ENCODE peak calls at places on chromosomes 7 and 10, in four cellular contexts. Y, I, G and T are unnamed samples.

GRCh38 chr7:10973942-10974716 is 457 bp downstream of the PHF14 start:
- DNase-seq in Y (peak; percentile 43), I (peak; percentile 30), G (no peak), T (peak; percentile 37)

GRCh38 chr10:31413325-31413724 is 94.3 kb downstream of the ZEB1 start:
- DNase-seq in I (no peak), Y (no peak), G (no peak), T (no peak)

GRCh38 chr10:78417425-78418370 is 384.0 kb downstream of the RPS24 start:
- DNase-seq in I (no peak), Y (no peak), G (no peak), T (no peak)

GRCh38 chr10:114278884-114279191 is 39.8 kb downstream of the VWA2 start:
- DNase-seq in G (no peak), Y (no peak), I (no peak), T (no peak)

GRCh38 chr10:110029448-110029847 is 21.7 kb downstream of the ADD3 start:
- DNase-seq in Y (no peak), G (no peak), I (no peak), T (no peak)

GRCh38 chr7:151374139-151374538 is 32.5 kb downstream of the NUB1 start:
- DNase-seq in I (peak; percentile 38), G (peak; percentile 83), Y (no peak), T (no peak)

GRCh38 chr10:63105811-63106755 is 27.0 kb upstream of the NRBF2 start:
- DNase-seq in Y (no peak), G (no peak), I (peak; percentile 51), T (no peak)

GRCh38 chr7:130151591-130152269 is 53.5 kb downstream of the TMEM209 start:
- DNase-seq in Y (no peak), I (no peak), G (no peak), T (no peak)

GRCh38 chr7:97006146-97006950 is 995 bp downstream of the DLX6 start:
- DNase-seq in G (no peak), Y (peak; percentile 37), I (no peak), T (no peak)

GRCh38 chr7:114988755-114989154 is 66.9 kb downstream of the MDFIC start:
- DNase-seq in G (no peak), I (peak; percentile 74), Y (no peak), T (peak; percentile 15)

GRCh38 chr10:86889997-86890396 is 67.4 kb downstream of the MMRN2 start:
- DNase-seq in I (no peak), Y (no peak), G (no peak), T (no peak)

GRCh38 chr10:16360425-16360824 is 76.4 kb upstream of the PTER start:
- DNase-seq in I (no peak), Y (no peak), G (no peak), T (no peak)